ENCODE peak calls at places on chromosome 12, in nine cellular contexts. C is aorta; U is fibroblast of lung; F is CD4-positive, CD25-positive, alpha-beta regulatory T cell; I is OCI-LY7; S is lower lobe of right lung; P is neural progenitor cell; O is CD8-positive, alpha-beta T cell; D is psoas muscle. Y is an unnamed sample.

GRCh38 chr12:26293612-26294011 is 98.2 kb downstream of the SSPN start:
- DNase-seq in C (no peak), U (no peak), F (no peak), I (no peak), S (no peak), P (no peak), O (no peak), D (no peak), Y (no peak)

GRCh38 chr12:86713121-86713520 is 456.9 kb upstream of the MGAT4C start:
- DNase-seq in C (no peak), U (no peak), F (no peak), I (no peak), S (no peak), P (no peak), O (no peak), D (no peak), Y (no peak)

GRCh38 chr12:27076468-27076867 is 5.9 kb downstream of the C12orf71 start:
- DNase-seq in C (no peak), U (no peak), F (no peak), I (no peak), S (no peak), P (no peak), O (no peak), D (no peak), Y (no peak)

GRCh38 chr12:105775351-105775750 is 363.4 kb downstream of the NUAK1 start:
- DNase-seq in C (no peak), U (peak; percentile 15), F (no peak), I (no peak), S (no peak), P (no peak), O (no peak), D (no peak), Y (no peak)

GRCh38 chr12:79121486-79121885 is 256.9 kb downstream of the SYT1 start:
- DNase-seq in C (no peak), U (no peak), F (no peak), I (peak; percentile 6), S (no peak), P (no peak), O (no peak), D (no peak), Y (no peak)

GRCh38 chr12:124369055-124369900 is 74.4 kb downstream of the RFLNA start:
- DNase-seq in C (peak; percentile 96), U (peak; percentile 97), F (no peak), I (no peak), S (peak; percentile 92), P (no peak), O (no peak), D (peak; percentile 99), Y (no peak)

GRCh38 chr12:115818973-115819372 is 458.5 kb downstream of the MED13L start:
- DNase-seq in C (no peak), U (no peak), F (no peak), I (no peak), S (no peak), P (no peak), O (no peak), D (no peak), Y (no peak)

GRCh38 chr12:122499991-122500684 is 594 bp downstream of the ZCCHC8 start:
- DNase-seq in C (peak; percentile 87), U (peak; percentile 80), F (peak; percentile 24), I (peak; percentile 77), S (peak; percentile 66), P (no peak), O (peak; percentile 11), D (peak; percentile 84), Y (peak; percentile 40)

GRCh38 chr12:5309654-5310053 is 122.3 kb upstream of the NTF3 start:
- DNase-seq in C (no peak), U (no peak), F (no peak), I (no peak), S (peak; percentile 47), P (no peak), O (no peak), D (no peak), Y (no peak)

GRCh38 chr12:47868552-47869031 is 36.2 kb downstream of the VDR start:
- DNase-seq in C (no peak), U (no peak), F (no peak), I (peak; percentile 33), S (no peak), P (no peak), O (no peak), D (no peak), Y (no peak)

GRCh38 chr12:107225626-107226025 is 132.3 kb upstream of the CRY1 start:
- DNase-seq in C (no peak), U (peak; percentile 14), F (no peak), I (no peak), S (no peak), P (peak; percentile 29), O (no peak), D (no peak), Y (no peak)

GRCh38 chr12:94676011-94676709 is 25.8 kb upstream of the TMCC3 start:
- DNase-seq in C (no peak), U (no peak), F (no peak), I (no peak), S (peak; percentile 67), P (no peak), O (no peak), D (no peak), Y (no peak)

GRCh38 chr12:18224745-18225144 is 36.6 kb upstream of the PIK3C2G start:
- DNase-seq in C (no peak), U (peak; percentile 68), F (no peak), I (peak; percentile 3), S (no peak), P (peak; percentile 62), O (no peak), D (no peak), Y (no peak)

GRCh38 chr12:115423546-115423987 is 739.6 kb upstream of the TBX3 start:
- DNase-seq in C (no peak), U (no peak), F (no peak), I (no peak), S (no peak), P (peak; percentile 23), O (no peak), D (no peak), Y (no peak)

GRCh38 chr12:524167-524951 is 64.6 kb downstream of the B4GALNT3 start:
- DNase-seq in C (no peak), U (no peak), F (no peak), I (no peak), S (no peak), P (no peak), O (no peak), D (no peak), Y (no peak)

GRCh38 chr12:14373202-14373601 is 7.7 kb downstream of the ATF7IP start:
- DNase-seq in C (no peak), U (peak; percentile 72), F (no peak), I (no peak), S (no peak), P (no peak), O (no peak), D (no peak), Y (no peak)

GRCh38 chr12:109770861-109771670 is 57.4 kb downstream of the FAM222A start:
- DNase-seq in C (peak; percentile 51), U (no peak), F (no peak), I (no peak), S (peak; percentile 23), P (no peak), O (no peak), D (peak; percentile 42), Y (peak; percentile 8)

GRCh38 chr12:89671469-89671868 is 37.2 kb downstream of the ATP2B1 start:
- DNase-seq in C (no peak), U (peak; percentile 27), F (no peak), I (no peak), S (no peak), P (peak; percentile 20), O (no peak), D (no peak), Y (no peak)

GRCh38 chr12:38886064-38886463 is 19.3 kb downstream of the CPNE8 start:
- DNase-seq in C (peak; percentile 83), U (no peak), F (no peak), I (no peak), S (no peak), P (no peak), O (no peak), D (no peak), Y (no peak)

GRCh38 chr12:52183544-52183910 is 8.3 kb downstream of the KRT80 start:
- DNase-seq in C (no peak), U (no peak), F (no peak), I (no peak), S (no peak), P (no peak), O (no peak), D (no peak), Y (no peak)

GRCh38 chr12:39902823-39903222 is 203.1 kb downstream of the SLC2A13 start:
- DNase-seq in C (no peak), U (no peak), F (no peak), I (no peak), S (no peak), P (no peak), O (no peak), D (no peak), Y (no peak)
- H3K27ac ChIP-seq in C (no peak overlapping the region), U (no peak overlapping the region), F (no peak overlapping the region), I (no peak overlapping the region), S (no peak overlapping the region), P (no peak overlapping the region), O (no peak overlapping the region), D (no peak overlapping the region), Y (no peak overlapping the region)

GRCh38 chr12:75979181-75979580 is 52.4 kb downstream of the PHLDA1 start:
- DNase-seq in C (no peak), U (no peak), F (no peak), I (no peak), S (no peak), P (no peak), O (no peak), D (no peak), Y (peak; percentile 33)
- H3K27ac ChIP-seq in C (peak overlapping the region; percentile 90), U (peak overlapping the region; percentile 98), F (peak overlapping the region; percentile 74), I (no peak overlapping the region), S (peak overlapping the region; percentile 71), P (no peak overlapping the region), O (no peak overlapping the region), D (no peak overlapping the region), Y (no peak overlapping the region)

GRCh38 chr12:76375470-76375869 is 27.3 kb upstream of the BBS10 start:
- DNase-seq in C (no peak), U (no peak), F (no peak), I (no peak), S (no peak), P (no peak), O (no peak), D (no peak), Y (no peak)

GRCh38 chr12:76374395-76375020 is 26.3 kb upstream of the BBS10 start:
- DNase-seq in C (no peak), U (peak; percentile 17), F (no peak), I (no peak), S (no peak), P (no peak), O (no peak), D (no peak), Y (no peak)

GRCh38 chr12:76379261-76379660 is 31.0 kb upstream of the BBS10 start:
- DNase-seq in C (no peak), U (no peak), F (no peak), I (no peak), S (no peak), P (no peak), O (no peak), D (no peak), Y (no peak)

GRCh38 chr12:76375939-76376338 is 27.7 kb upstream of the BBS10 start:
- DNase-seq in C (no peak), U (no peak), F (no peak), I (no peak), S (no peak), P (no peak), O (no peak), D (no peak), Y (no peak)
- H3K27ac ChIP-seq in C (no peak overlapping the region), U (no peak overlapping the region), F (no peak overlapping the region), I (no peak overlapping the region), S (no peak overlapping the region), P (no peak overlapping the region), O (no peak overlapping the region), D (no peak overlapping the region), Y (no peak overlapping the region)

GRCh38 chr12:57242691-57243454 is 8.1 kb downstream of the STAC3 start:
- DNase-seq in C (peak; percentile 87), U (peak; percentile 43), F (peak; percentile 44), I (peak; percentile 97), S (no peak), P (peak; percentile 93), O (peak; percentile 51), D (peak; percentile 76), Y (peak; percentile 60)
- H3K27ac ChIP-seq in C (no peak overlapping the region), U (no peak overlapping the region), F (no peak overlapping the region), I (peak overlapping the region; percentile 92), S (no peak overlapping the region), P (no peak overlapping the region), O (no peak overlapping the region), D (peak overlapping the region; percentile 68), Y (no peak overlapping the region)

Y was measured in naive thymus-derived CD4-positive, alpha-beta T cell.